ENCODE peak calls at places on chromosomes 16 and 17, in four cellular contexts. One of them, this sample, is unnamed.

GRCh38 chr16:82655315-82655714 is 28.5 kb downstream of the CDH13 start:
- DNase-seq in stimulated activated CD4-positive, alpha-beta T cell treated with anti-CD3 and anti-CD28 coated beads, TNF-alpha, amount 100 ng/mL, for 1 hour: peak
- DNase-seq in kidney epithelial cell: peak
- DNase-seq in left ventricle myocardium inferior: no peak
- DNase-seq in this sample: no peak

GRCh38 chr16:64437706-64438329 is 684.0 kb downstream of the CDH11 start:
- DNase-seq in stimulated activated CD4-positive, alpha-beta T cell treated with anti-CD3 and anti-CD28 coated beads, TNF-alpha, amount 100 ng/mL, for 1 hour: no peak
- DNase-seq in kidney epithelial cell: no peak
- DNase-seq in left ventricle myocardium inferior: no peak
- DNase-seq in this sample: no peak

GRCh38 chr17:81386646-81387234 is 8.5 kb upstream of the BAHCC1 start:
- DNase-seq in stimulated activated CD4-positive, alpha-beta T cell treated with anti-CD3 and anti-CD28 coated beads, TNF-alpha, amount 100 ng/mL, for 1 hour: no peak
- DNase-seq in kidney epithelial cell: no peak
- DNase-seq in left ventricle myocardium inferior: peak
- DNase-seq in this sample: no peak

GRCh38 chr17:1546292-1546922 is 16.2 kb downstream of the PITPNA start:
- DNase-seq in stimulated activated CD4-positive, alpha-beta T cell treated with anti-CD3 and anti-CD28 coated beads, TNF-alpha, amount 100 ng/mL, for 1 hour: no peak
- DNase-seq in kidney epithelial cell: no peak
- DNase-seq in left ventricle myocardium inferior: no peak
- DNase-seq in this sample: no peak

GRCh38 chr17:9928601-9929341 is 23.7 kb upstream of the RCVRN start:
- DNase-seq in stimulated activated CD4-positive, alpha-beta T cell treated with anti-CD3 and anti-CD28 coated beads, TNF-alpha, amount 100 ng/mL, for 1 hour: no peak
- DNase-seq in kidney epithelial cell: peak
- DNase-seq in left ventricle myocardium inferior: no peak
- DNase-seq in this sample: no peak

GRCh38 chr17:56510554-56511342 is 82.8 kb upstream of the NOG start:
- DNase-seq in stimulated activated CD4-positive, alpha-beta T cell treated with anti-CD3 and anti-CD28 coated beads, TNF-alpha, amount 100 ng/mL, for 1 hour: no peak
- DNase-seq in kidney epithelial cell: no peak
- DNase-seq in left ventricle myocardium inferior: no peak
- DNase-seq in this sample: no peak

GRCh38 chr16:87791295-87792204 is 25.8 kb upstream of the KLHDC4 start:
- DNase-seq in stimulated activated CD4-positive, alpha-beta T cell treated with anti-CD3 and anti-CD28 coated beads, TNF-alpha, amount 100 ng/mL, for 1 hour: no peak
- DNase-seq in kidney epithelial cell: no peak
- DNase-seq in left ventricle myocardium inferior: no peak
- DNase-seq in this sample: no peak

GRCh38 chr17:68498479-68499326 is 13.5 kb upstream of the PRKAR1A start:
- DNase-seq in stimulated activated CD4-positive, alpha-beta T cell treated with anti-CD3 and anti-CD28 coated beads, TNF-alpha, amount 100 ng/mL, for 1 hour: no peak
- DNase-seq in kidney epithelial cell: no peak
- DNase-seq in left ventricle myocardium inferior: peak
- DNase-seq in this sample: no peak

GRCh38 chr17:56929362-56929969 is 15.6 kb upstream of the TRIM25 start:
- DNase-seq in stimulated activated CD4-positive, alpha-beta T cell treated with anti-CD3 and anti-CD28 coated beads, TNF-alpha, amount 100 ng/mL, for 1 hour: no peak
- DNase-seq in kidney epithelial cell: no peak
- DNase-seq in left ventricle myocardium inferior: no peak
- DNase-seq in this sample: no peak

GRCh38 chr16:72099377-72099818 is 5.8 kb downstream of the DHX38 start:
- DNase-seq in stimulated activated CD4-positive, alpha-beta T cell treated with anti-CD3 and anti-CD28 coated beads, TNF-alpha, amount 100 ng/mL, for 1 hour: no peak
- DNase-seq in kidney epithelial cell: no peak
- DNase-seq in left ventricle myocardium inferior: no peak
- DNase-seq in this sample: no peak

GRCh38 chr17:40328386-40328766 is 19.4 kb downstream of the RARA start:
- DNase-seq in stimulated activated CD4-positive, alpha-beta T cell treated with anti-CD3 and anti-CD28 coated beads, TNF-alpha, amount 100 ng/mL, for 1 hour: no peak
- DNase-seq in kidney epithelial cell: no peak
- DNase-seq in left ventricle myocardium inferior: no peak
- DNase-seq in this sample: no peak

GRCh38 chr17:51947160-51947559 is 211.4 kb downstream of the CA10 start:
- DNase-seq in stimulated activated CD4-positive, alpha-beta T cell treated with anti-CD3 and anti-CD28 coated beads, TNF-alpha, amount 100 ng/mL, for 1 hour: no peak
- DNase-seq in kidney epithelial cell: no peak
- DNase-seq in left ventricle myocardium inferior: no peak
- DNase-seq in this sample: no peak

GRCh38 chr16:75225092-75225491 is 6.3 kb downstream of the CTRB1 start:
- DNase-seq in stimulated activated CD4-positive, alpha-beta T cell treated with anti-CD3 and anti-CD28 coated beads, TNF-alpha, amount 100 ng/mL, for 1 hour: no peak
- DNase-seq in kidney epithelial cell: no peak
- DNase-seq in left ventricle myocardium inferior: no peak
- DNase-seq in this sample: no peak

GRCh38 chr17:64315032-64315490 is 52.0 kb upstream of the TEX2 start:
- DNase-seq in stimulated activated CD4-positive, alpha-beta T cell treated with anti-CD3 and anti-CD28 coated beads, TNF-alpha, amount 100 ng/mL, for 1 hour: no peak
- DNase-seq in kidney epithelial cell: no peak
- DNase-seq in left ventricle myocardium inferior: peak
- DNase-seq in this sample: no peak

GRCh38 chr16:27174007-27174406 is 29.3 kb upstream of the KDM8 start:
- DNase-seq in stimulated activated CD4-positive, alpha-beta T cell treated with anti-CD3 and anti-CD28 coated beads, TNF-alpha, amount 100 ng/mL, for 1 hour: peak
- DNase-seq in kidney epithelial cell: no peak
- DNase-seq in left ventricle myocardium inferior: no peak
- DNase-seq in this sample: no peak

GRCh38 chr16:66127459-66128362 is 238.8 kb upstream of the CDH5 start:
- DNase-seq in stimulated activated CD4-positive, alpha-beta T cell treated with anti-CD3 and anti-CD28 coated beads, TNF-alpha, amount 100 ng/mL, for 1 hour: no peak
- DNase-seq in kidney epithelial cell: no peak
- DNase-seq in left ventricle myocardium inferior: no peak
- DNase-seq in this sample: no peak

GRCh38 chr17:50361561-50362480 is 11.2 kb downstream of the MRPL27 start:
- DNase-seq in stimulated activated CD4-positive, alpha-beta T cell treated with anti-CD3 and anti-CD28 coated beads, TNF-alpha, amount 100 ng/mL, for 1 hour: no peak
- DNase-seq in kidney epithelial cell: peak
- DNase-seq in left ventricle myocardium inferior: no peak
- DNase-seq in this sample: no peak

GRCh38 chr17:8965394-8966168 is at the start of gene PIK3R5:
- DNase-seq in stimulated activated CD4-positive, alpha-beta T cell treated with anti-CD3 and anti-CD28 coated beads, TNF-alpha, amount 100 ng/mL, for 1 hour: peak
- DNase-seq in kidney epithelial cell: no peak
- DNase-seq in left ventricle myocardium inferior: peak
- DNase-seq in this sample: peak

GRCh38 chr16:28846933-28847273 is 755 bp upstream of the TUFM start:
- DNase-seq in stimulated activated CD4-positive, alpha-beta T cell treated with anti-CD3 and anti-CD28 coated beads, TNF-alpha, amount 100 ng/mL, for 1 hour: no peak
- DNase-seq in kidney epithelial cell: no peak
- DNase-seq in left ventricle myocardium inferior: no peak
- DNase-seq in this sample: no peak

GRCh38 chr16:10090816-10091215 is 91.4 kb downstream of the GRIN2A start:
- DNase-seq in stimulated activated CD4-positive, alpha-beta T cell treated with anti-CD3 and anti-CD28 coated beads, TNF-alpha, amount 100 ng/mL, for 1 hour: no peak
- DNase-seq in kidney epithelial cell: no peak
- DNase-seq in left ventricle myocardium inferior: no peak
- DNase-seq in this sample: no peak

GRCh38 chr17:46795379-46795952 is 23.0 kb downstream of the WNT3 start:
- DNase-seq in stimulated activated CD4-positive, alpha-beta T cell treated with anti-CD3 and anti-CD28 coated beads, TNF-alpha, amount 100 ng/mL, for 1 hour: no peak
- DNase-seq in kidney epithelial cell: no peak
- DNase-seq in left ventricle myocardium inferior: no peak
- DNase-seq in this sample: no peak

GRCh38 chr16:21599994-21600773 is 807 bp downstream of the METTL9 start:
- DNase-seq in stimulated activated CD4-positive, alpha-beta T cell treated with anti-CD3 and anti-CD28 coated beads, TNF-alpha, amount 100 ng/mL, for 1 hour: no peak
- DNase-seq in kidney epithelial cell: no peak
- DNase-seq in left ventricle myocardium inferior: no peak
- DNase-seq in this sample: no peak

GRCh38 chr17:68596411-68596945 is 4.7 kb downstream of the FAM20A start:
- DNase-seq in stimulated activated CD4-positive, alpha-beta T cell treated with anti-CD3 and anti-CD28 coated beads, TNF-alpha, amount 100 ng/mL, for 1 hour: no peak
- DNase-seq in kidney epithelial cell: no peak
- DNase-seq in left ventricle myocardium inferior: no peak
- DNase-seq in this sample: no peak

GRCh38 chr17:29566473-29567361 is at the start of gene ABHD15:
- DNase-seq in stimulated activated CD4-positive, alpha-beta T cell treated with anti-CD3 and anti-CD28 coated beads, TNF-alpha, amount 100 ng/mL, for 1 hour: peak
- DNase-seq in kidney epithelial cell: no peak
- DNase-seq in left ventricle myocardium inferior: peak
- DNase-seq in this sample: peak

GRCh38 chr16:57736419-57737281 is 1.1 kb downstream of the KATNB1 start:
- DNase-seq in stimulated activated CD4-positive, alpha-beta T cell treated with anti-CD3 and anti-CD28 coated beads, TNF-alpha, amount 100 ng/mL, for 1 hour: no peak
- DNase-seq in kidney epithelial cell: peak
- DNase-seq in left ventricle myocardium inferior: peak
- DNase-seq in this sample: no peak